ENCODE peak calls at places on chromosomes 7 and 10, in seven cellular contexts. R is aorta; O is stimulated activated effector memory CD8-positive, alpha-beta T cell treated with anti-CD3 and anti-CD28 coated beads, Interleukin-12 subunit alpha, Interleukin-12 subunit beta, amount 100 ng/mL, for 72 hours; A is EH; X is RCC 7860; U is stromal cell of bone marrow; Q is NCI-H1092. G is an unnamed sample.

GRCh38 chr7:136389933-136390332 is 412.8 kb upstream of the MTPN start:
- DNase-seq in U (no peak), X (no peak), Q (no peak), R (no peak), O (no peak), A (no peak), G (no peak)

GRCh38 chr7:102978280-102978679 is 65.5 kb downstream of the LRRC17 start:
- DNase-seq in R (peak; percentile 88), A (peak; percentile 83), O (no peak), U (peak; percentile 41), X (peak; percentile 75), Q (no peak), G (no peak)

GRCh38 chr10:4243651-4244050 is 458.6 kb upstream of the KLF6 start:
- DNase-seq in Q (no peak), R (no peak), O (no peak), U (peak; percentile 99), X (peak; percentile 93), A (peak; percentile 99), G (no peak)

GRCh38 chr7:22154130-22154529 is 202.8 kb downstream of the RAPGEF5 start:
- DNase-seq in R (no peak), X (no peak), A (no peak), U (peak; percentile 38), Q (no peak), O (no peak), G (no peak)

GRCh38 chr7:77467453-77467852 is 51.3 kb upstream of the GSAP start:
- DNase-seq in R (peak; percentile 62), X (no peak), U (no peak), O (no peak), A (no peak), Q (no peak), G (no peak)

GRCh38 chr7:108455524-108455832 is 758 bp downstream of the NRCAM start:
- DNase-seq in X (no peak), O (no peak), U (no peak), A (no peak), R (no peak), Q (peak; percentile 59), G (peak; percentile 93)

GRCh38 chr7:786472-787255 is 45.6 kb upstream of the SUN1 start:
- DNase-seq in X (peak; percentile 13), O (peak; percentile 52), U (peak; percentile 33), Q (peak; percentile 51), R (peak; percentile 83), A (peak; percentile 65), G (no peak)

GRCh38 chr7:116805100-116805544 is 57.3 kb upstream of the CAPZA2 start:
- DNase-seq in A (peak; percentile 56), Q (peak; percentile 39), R (no peak), X (no peak), O (no peak), U (peak; percentile 64), G (no peak)

GRCh38 chr10:59033622-59034021 is 142.8 kb upstream of the PHYHIPL start:
- DNase-seq in A (no peak), U (no peak), X (no peak), Q (no peak), R (no peak), O (no peak), G (no peak)

GRCh38 chr7:158129037-158130022 is 458.3 kb downstream of the PTPRN2 start:
- DNase-seq in U (no peak), R (no peak), X (no peak), O (no peak), A (no peak), Q (no peak), G (no peak)

GRCh38 chr10:16120563-16120962 is 260.3 kb upstream of the MINDY3 start:
- DNase-seq in A (no peak), X (no peak), R (no peak), Q (no peak), O (no peak), U (no peak), G (no peak)

GRCh38 chr7:32299133-32299702 is 191.0 kb downstream of the LSM5 start:
- DNase-seq in U (no peak), R (no peak), X (no peak), A (peak; percentile 20), Q (no peak), O (no peak), G (no peak)

GRCh38 chr7:94710256-94710655 is 54.3 kb upstream of the SGCE start:
- DNase-seq in Q (no peak), X (no peak), A (peak; percentile 36), U (peak; percentile 32), O (no peak), R (no peak), G (no peak)

GRCh38 chr7:115630049-115630448 is 400.5 kb downstream of the TFEC start:
- DNase-seq in A (no peak), O (no peak), X (no peak), U (no peak), Q (no peak), R (no peak), G (no peak)

GRCh38 chr10:122637371-122637770 is 62.3 kb downstream of the C10orf120 start:
- DNase-seq in R (no peak), X (no peak), U (no peak), O (no peak), Q (peak; percentile 62), A (no peak), G (no peak)

GRCh38 chr7:64101126-64101942 is 56.1 kb downstream of the ZNF727 start:
- DNase-seq in Q (no peak), O (no peak), X (no peak), R (no peak), U (no peak), A (no peak), G (peak; percentile 74)

G was measured in chondrocyte.